ENCODE peak calls at places on chromosomes 16 and 17, in six cellular contexts. One of them, this sample, is unnamed.

GRCh38 chr16:14464192-14464591 is 165.9 kb downstream of the PARN start:
- DNase-seq in heart right ventricle: no peak
- DNase-seq in foreskin fibroblast: no peak
- DNase-seq in amygdala: no peak
- DNase-seq in RWPE1: no peak
- DNase-seq in activated naive CD4-positive, alpha-beta T cell: no peak
- DNase-seq in this sample: no peak

GRCh38 chr17:7916383-7916677 is 241 bp upstream of the RNF227 start:
- DNase-seq in heart right ventricle: no peak
- DNase-seq in RWPE1: no peak
- DNase-seq in foreskin fibroblast: no peak
- DNase-seq in activated naive CD4-positive, alpha-beta T cell: no peak
- DNase-seq in amygdala: no peak
- DNase-seq in this sample: no peak

GRCh38 chr16:11743308-11744074 is 834 bp upstream of the TXNDC11 start:
- DNase-seq in RWPE1: no peak
- DNase-seq in foreskin fibroblast: peak; percentile 58
- DNase-seq in activated naive CD4-positive, alpha-beta T cell: no peak
- DNase-seq in heart right ventricle: no peak
- DNase-seq in amygdala: no peak
- DNase-seq in this sample: no peak

GRCh38 chr16:29819506-29819905 is 756 bp upstream of the MVP start:
- DNase-seq in amygdala: no peak
- DNase-seq in foreskin fibroblast: no peak
- DNase-seq in heart right ventricle: no peak
- DNase-seq in activated naive CD4-positive, alpha-beta T cell: no peak
- DNase-seq in RWPE1: no peak
- DNase-seq in this sample: no peak

GRCh38 chr16:81493755-81494433 is 49.3 kb downstream of the CMIP start:
- DNase-seq in RWPE1: peak; percentile 93
- DNase-seq in heart right ventricle: no peak
- DNase-seq in foreskin fibroblast: peak; percentile 95
- DNase-seq in activated naive CD4-positive, alpha-beta T cell: no peak
- DNase-seq in amygdala: no peak
- DNase-seq in this sample: peak; percentile 56

GRCh38 chr16:88785106-88785924 is at the start of gene PIEZO1:
- DNase-seq in RWPE1: peak; percentile 74
- DNase-seq in activated naive CD4-positive, alpha-beta T cell: peak; percentile 49
- DNase-seq in heart right ventricle: peak; percentile 81
- DNase-seq in amygdala: peak; percentile 51
- DNase-seq in foreskin fibroblast: peak; percentile 53
- DNase-seq in this sample: no peak

GRCh38 chr16:69839240-69839688 is 77.1 kb downstream of the WWP2 start:
- DNase-seq in amygdala: peak; percentile 14
- DNase-seq in heart right ventricle: no peak
- DNase-seq in activated naive CD4-positive, alpha-beta T cell: no peak
- DNase-seq in RWPE1: no peak
- DNase-seq in foreskin fibroblast: no peak
- DNase-seq in this sample: no peak

GRCh38 chr17:27319536-27320221 is 25.8 kb downstream of the WSB1 start:
- DNase-seq in amygdala: peak; percentile 17
- DNase-seq in heart right ventricle: peak; percentile 75
- DNase-seq in foreskin fibroblast: peak; percentile 67
- DNase-seq in RWPE1: no peak
- DNase-seq in activated naive CD4-positive, alpha-beta T cell: no peak
- DNase-seq in this sample: no peak

This sample was measured in T47D.